ENCODE peak calls at places on chromosomes 1 and 21, in eight cellular contexts. Q is A549, C is breast epithelium, B is neural progenitor cell, Y is SJSA1, R is endothelial cell of umbilical vein, T is spleen, F is sigmoid colon. A is an unnamed sample. For H3K9me3, the result is how much of the 10 kb centered on the place peaks cover.

GRCh38 chr1:59678809-59679228 is 135.9 kb upstream of the HOOK1 start:
- DNase-seq in F (no peak), Y (peak), R (peak), C (no peak), Q (peak), T (no peak), B (peak), A (no peak)

GRCh38 chr21:32474179-32475059 is 61.9 kb downstream of the EVA1C start:
- DNase-seq in F (no peak), C (no peak), R (peak), Y (no peak), B (no peak), Q (no peak), T (peak), A (no peak)

GRCh38 chr1:223718850-223719249 is 6.5 kb downstream of the CAPN2 start:
- DNase-seq in Y (no peak), Q (peak), F (no peak), R (no peak), C (no peak), B (peak), T (no peak), A (no peak)

GRCh38 chr1:64878090-64878489 is 88.3 kb downstream of the JAK1 start:
- DNase-seq in Q (no peak), T (no peak), F (no peak), R (no peak), Y (no peak), C (no peak), B (no peak), A (no peak)

GRCh38 chr1:1918901-1919303 is at the start of gene TMEM52:
- DNase-seq in B (no peak), C (no peak), F (no peak), Y (no peak), Q (no peak), T (no peak), R (no peak), A (no peak)

GRCh38 chr1:192100686-192101468 is 57.4 kb upstream of the RGS18 start:
- DNase-seq in F (no peak), T (no peak), Q (no peak), R (peak), B (no peak), Y (no peak), C (no peak), A (no peak)

GRCh38 chr1:160799641-160800040 is 3.7 kb downstream of the LY9 start:
- DNase-seq in Q (no peak), B (no peak), F (no peak), T (no peak), R (no peak), Y (no peak), C (no peak), A (no peak)

GRCh38 chr1:45802343-45803298 is 791 bp upstream of the MAST2 start:
- DNase-seq in T (no peak), B (peak), C (peak), F (peak), Q (peak), R (peak), Y (peak), A (peak)

GRCh38 chr21:26007911-26008579 is 162.5 kb downstream of the APP start:
- DNase-seq in C (no peak), Q (no peak), R (no peak), T (no peak), B (no peak), F (no peak), Y (no peak), A (no peak)

GRCh38 chr1:55259906-55260608 is 44.9 kb upstream of the USP24 start:
- DNase-seq in Y (no peak), T (peak), Q (no peak), R (no peak), B (peak), C (no peak), F (no peak), A (no peak)

GRCh38 chr1:20711285-20712209 is 6.3 kb downstream of the KIF17 start:
- DNase-seq in C (no peak), Y (no peak), R (no peak), Q (no peak), T (no peak), F (no peak), B (peak), A (no peak)

GRCh38 chr21:16086121-16086520 is 356.3 kb downstream of the USP25 start:
- DNase-seq in B (no peak), C (no peak), Q (no peak), R (no peak), F (no peak), T (no peak), Y (no peak), A (no peak)

GRCh38 chr1:188402986-188403385 is 1574.2 kb downstream of the PLA2G4A start:
- DNase-seq in R (no peak), T (no peak), Y (no peak), C (no peak), F (no peak), Q (no peak), B (no peak), A (no peak)

GRCh38 chr1:159960721-159961381 is 6.8 kb upstream of the SLAMF9 start:
- DNase-seq in C (no peak), Q (peak), Y (no peak), R (no peak), T (no peak), F (peak), B (no peak), A (peak)

GRCh38 chr1:39453603-39454002 is 37.8 kb upstream of the BMP8A start:
- DNase-seq in B (no peak), R (no peak), F (peak), Y (no peak), Q (no peak), C (no peak), T (no peak), A (no peak)

GRCh38 chr21:33901421-33902288 is 13.9 kb downstream of the ATP5PO start:
- DNase-seq in Q (peak), T (no peak), F (peak), Y (peak), B (peak), R (peak), C (no peak), A (peak)

GRCh38 chr1:30232288-30232899 is 491.0 kb downstream of the MATN1 start:
- DNase-seq in Y (no peak), T (no peak), R (no peak), F (no peak), Q (peak), B (peak), C (no peak), A (peak)

GRCh38 chr1:25828491-25828890 is 8.7 kb downstream of the MTFR1L start:
- DNase-seq in T (no peak), C (no peak), B (no peak), R (no peak), Y (no peak), Q (no peak), F (no peak), A (no peak)

GRCh38 chr1:18452550-18452949 is 28.2 kb upstream of the KLHDC7A start:
- DNase-seq in R (no peak), Q (peak), C (no peak), Y (no peak), B (peak), F (no peak), T (peak), A (peak)

GRCh38 chr1:180912211-180912800 is 391 bp upstream of the KIAA1614 start:
- DNase-seq in C (no peak), B (peak), F (peak), Y (peak), R (no peak), Q (no peak), T (no peak), A (no peak)

DNA sequence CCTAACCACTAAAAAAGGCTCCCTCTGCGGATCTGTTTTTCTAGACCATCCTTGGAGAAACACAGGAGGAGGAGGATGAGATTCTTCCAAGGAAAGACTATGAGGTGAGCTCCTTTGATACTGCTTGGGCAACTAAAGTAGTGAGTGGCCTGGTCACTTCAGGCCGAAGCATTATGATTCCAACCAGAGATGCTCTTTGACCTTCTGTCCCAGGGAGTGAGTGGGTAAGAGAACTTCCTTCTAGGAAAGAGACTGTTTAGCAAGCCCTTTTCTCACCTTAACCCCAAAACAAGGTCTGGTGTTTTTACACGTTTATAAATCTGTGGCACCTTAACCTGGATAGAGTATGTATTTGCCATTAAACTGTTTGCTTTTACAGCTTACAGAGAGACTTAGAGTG is 1.1 kb downstream of the CLCN6 start:
- DNase-seq in C (no peak), Y (no peak), T (no peak), R (no peak), B (no peak), Q (no peak), F (peak), A (peak)
- H3K4me3 ChIP-seq in C (peak), Y (no peak), T (peak), R (peak), B (peak), Q (peak), F (peak), A (peak)

GRCh38 chr1:246709196-246709595 is 15.0 kb upstream of the SCCPDH start:
- DNase-seq in Y (no peak), F (no peak), B (no peak), R (no peak), Q (no peak), T (no peak), C (no peak), A (no peak)

GRCh38 chr1:246709845-246710244 is 14.4 kb upstream of the SCCPDH start:
- DNase-seq in B (no peak), F (no peak), Y (no peak), Q (no peak), C (no peak), T (no peak), R (no peak), A (peak)

GRCh38 chr1:246711548-246712003 is 12.6 kb upstream of the SCCPDH start:
- DNase-seq in F (no peak), Y (no peak), B (no peak), C (no peak), R (no peak), T (no peak), Q (no peak), A (no peak)

GRCh38 chr1:246705368-246705767 is 18.8 kb upstream of the SCCPDH start:
- DNase-seq in Q (peak), B (no peak), F (no peak), Y (no peak), T (no peak), R (no peak), C (no peak), A (no peak)

GRCh38 chr1:246708166-246708565 is 16.0 kb upstream of the SCCPDH start:
- DNase-seq in T (no peak), Y (no peak), C (no peak), Q (no peak), F (no peak), R (no peak), B (no peak), A (no peak)
- H3K9me3 ChIP-seq in T (under half), Y (under half), C (under half), Q (under half), F (under half), R (under half), B (under half), A (under half)

DNA sequence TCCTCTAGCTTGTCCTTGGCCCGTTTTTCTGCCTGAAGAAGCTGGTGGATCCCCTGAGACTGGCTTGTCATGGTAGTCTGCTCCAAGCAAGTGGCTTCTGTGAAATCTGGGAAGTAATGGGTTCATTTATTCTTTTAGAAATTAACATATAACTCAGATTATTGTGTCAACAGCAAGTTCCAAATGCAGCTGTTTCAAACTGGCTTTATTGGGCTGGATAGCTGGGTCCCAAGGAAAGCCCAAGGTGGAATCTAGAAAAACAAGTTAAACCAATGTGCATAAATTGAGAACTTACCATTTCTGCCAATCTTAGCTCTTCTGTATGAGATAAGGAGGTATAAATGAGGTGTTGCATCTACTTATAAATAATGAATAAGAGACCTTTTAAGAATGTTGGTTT is at the start of gene ATP6V1G3:
- DNase-seq in R (no peak), Y (no peak), T (no peak), F (no peak), C (no peak), B (no peak), Q (no peak), A (no peak)
- H3K4me3 ChIP-seq in R (no peak), Y (no peak), T (no peak), F (no peak), C (no peak), B (no peak), Q (no peak), A (no peak)

DNA sequence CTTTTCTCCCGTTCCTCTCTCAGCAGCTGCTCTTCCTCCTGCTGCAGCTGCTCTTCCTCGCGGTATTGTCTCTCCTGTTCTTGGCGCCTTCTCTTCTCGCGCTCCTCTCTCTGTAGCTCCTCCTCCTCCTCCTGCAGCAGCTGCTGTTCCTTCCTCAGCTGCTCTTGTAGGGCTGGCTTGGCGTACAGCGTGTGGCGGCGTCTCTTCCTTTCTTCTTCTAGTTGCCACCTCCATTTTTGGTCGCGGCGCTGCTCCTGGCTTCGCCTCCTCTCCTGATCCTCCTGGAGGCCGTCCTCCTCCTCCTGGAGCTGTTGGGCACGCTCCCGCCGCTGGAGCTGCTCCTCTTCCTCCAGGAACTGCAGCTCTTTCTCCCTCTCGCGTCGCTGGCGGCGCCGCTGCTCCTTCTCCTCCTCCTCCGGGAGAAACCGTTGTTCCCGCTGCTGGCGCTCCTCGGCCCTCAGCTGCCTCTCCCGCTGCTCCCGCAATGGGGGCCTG is 4.8 kb downstream of the TCHH start:
- DNase-seq in Y (peak), C (no peak), R (peak), F (no peak), B (peak), T (peak), Q (peak), A (peak)
- H3K9me3 ChIP-seq in Y (under half), C (under half), R (under half), F (under half), B (under half), T (under half), Q (under half), A (under half)

GRCh38 chr1:76571248-76571647 is 296.0 kb upstream of the ST6GALNAC5 start:
- DNase-seq in B (no peak), R (peak), Q (no peak), Y (no peak), T (no peak), F (no peak), C (no peak), A (no peak)
- H3K4me3 ChIP-seq in B (no peak), R (no peak), Q (no peak), Y (no peak), T (no peak), F (no peak), C (no peak), A (no peak)

DNA sequence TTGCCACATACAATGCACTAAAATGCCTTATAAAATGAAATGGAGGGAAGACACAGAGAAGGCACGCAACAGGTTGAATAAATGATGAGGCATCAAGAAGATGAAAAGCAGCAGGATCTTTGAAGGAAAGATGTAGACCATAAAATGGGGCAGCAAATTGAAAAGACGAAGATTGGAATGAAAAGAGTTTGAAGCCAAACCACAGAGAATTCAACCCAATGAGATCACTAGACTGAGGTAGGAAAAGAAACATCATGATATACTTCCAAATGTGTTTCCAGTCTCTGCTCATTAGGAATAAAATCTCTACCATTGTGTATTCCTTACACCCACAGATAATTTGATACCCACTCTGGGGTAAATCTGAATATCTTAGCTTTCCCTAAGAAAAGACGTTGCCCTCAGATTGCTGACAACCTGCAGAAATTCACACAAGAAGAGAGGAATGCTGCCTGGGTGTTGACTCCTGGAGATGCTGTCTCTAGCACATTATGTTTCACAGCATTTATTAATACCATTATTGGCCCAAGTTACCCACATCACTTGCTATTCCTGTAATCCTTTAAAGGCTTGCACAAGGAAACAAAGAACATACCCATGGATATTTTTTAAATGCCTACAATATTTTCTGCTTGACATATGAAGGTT is 230.8 kb downstream of the LTN1 start:
- DNase-seq in F (no peak), Y (no peak), R (no peak), B (no peak), Q (no peak), T (no peak), C (no peak), A (no peak)
- H3K9me3 ChIP-seq in F (under half), Y (under half), R (under half), B (under half), Q (under half), T (under half), C (under half), A (under half)

GRCh38 chr1:208431721-208432120 is 187.5 kb upstream of the PLXNA2 start:
- DNase-seq in F (no peak), B (no peak), T (no peak), C (no peak), Q (peak), Y (peak), R (no peak), A (no peak)

GRCh38 chr1:208434008-208434407 is 189.8 kb upstream of the PLXNA2 start:
- DNase-seq in Q (no peak), B (no peak), R (no peak), F (no peak), T (no peak), C (no peak), Y (no peak), A (no peak)

GRCh38 chr1:208430220-208430619 is 186.0 kb upstream of the PLXNA2 start:
- DNase-seq in F (no peak), C (no peak), Q (no peak), R (no peak), Y (no peak), B (no peak), T (no peak), A (no peak)

GRCh38 chr1:208433086-208433485 is 188.9 kb upstream of the PLXNA2 start:
- DNase-seq in T (no peak), Q (no peak), B (peak), R (no peak), Y (peak), F (no peak), C (no peak), A (no peak)

DNA sequence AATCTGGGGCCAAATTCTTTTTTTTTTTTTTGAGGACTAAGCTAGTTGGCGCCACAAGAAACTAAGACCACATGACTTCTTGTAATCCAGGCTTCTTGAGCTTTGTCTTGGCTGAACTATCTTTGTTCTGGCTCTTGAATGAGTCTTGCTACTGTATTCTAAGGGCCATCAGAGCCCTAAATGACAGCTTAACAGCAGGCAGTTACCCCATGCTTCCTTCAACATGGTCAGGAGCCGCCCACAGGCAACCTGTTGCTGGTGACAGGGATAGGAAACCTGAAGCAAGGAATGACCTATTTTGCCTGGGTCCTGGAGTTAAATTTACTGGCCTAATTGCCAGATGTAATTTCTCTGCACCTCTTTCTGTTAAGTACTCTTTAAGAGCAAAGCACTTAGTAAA is 188.2 kb upstream of the PLXNA2 start:
- DNase-seq in C (no peak), R (no peak), F (no peak), B (peak), Q (no peak), Y (no peak), T (no peak), A (no peak)
- H3K4me3 ChIP-seq in C (no peak), R (no peak), F (no peak), B (no peak), Q (no peak), Y (no peak), T (no peak), A (no peak)